ENCODE peak calls at places on chromosomes 2 and 18, in four cellular contexts. L is stomach, F is Panc1, G is breast epithelium. U is an unnamed sample.

GRCh38 chr2:125721072-125721721 is 934.8 kb upstream of the GYPC start:
- DNase-seq in F (no peak), G (no peak), L (no peak), U (no peak)

GRCh38 chr18:36095936-36096519 is 28.7 kb upstream of the RPRD1A start:
- DNase-seq in G (no peak), F (peak), L (no peak), U (no peak)

GRCh38 chr2:6224267-6224666 is 532.1 kb downstream of the SOX11 start:
- DNase-seq in G (no peak), F (no peak), L (no peak), U (no peak)

GRCh38 chr2:96867756-96868554 is 1.9 kb downstream of the SEMA4C start:
- DNase-seq in L (no peak), G (no peak), F (no peak), U (no peak)

GRCh38 chr2:196435189-196435588 is 204.3 kb upstream of the CCDC150 start:
- DNase-seq in G (no peak), L (no peak), F (no peak), U (no peak)

GRCh38 chr2:69798909-69799526 is 30.4 kb upstream of the GMCL1 start:
- DNase-seq in G (no peak), F (no peak), L (no peak), U (no peak)

GRCh38 chr2:168773719-168774521 is 28.5 kb upstream of the NOSTRIN start:
- DNase-seq in L (peak), G (peak), F (no peak), U (no peak)

GRCh38 chr2:118430510-118431187 is 342.4 kb downstream of the INSIG2 start:
- DNase-seq in G (no peak), L (no peak), F (no peak), U (no peak)

GRCh38 chr18:23992119-23992940 is 22.2 kb upstream of the TTC39C start:
- DNase-seq in G (peak), L (peak), F (no peak), U (peak)

DNA sequence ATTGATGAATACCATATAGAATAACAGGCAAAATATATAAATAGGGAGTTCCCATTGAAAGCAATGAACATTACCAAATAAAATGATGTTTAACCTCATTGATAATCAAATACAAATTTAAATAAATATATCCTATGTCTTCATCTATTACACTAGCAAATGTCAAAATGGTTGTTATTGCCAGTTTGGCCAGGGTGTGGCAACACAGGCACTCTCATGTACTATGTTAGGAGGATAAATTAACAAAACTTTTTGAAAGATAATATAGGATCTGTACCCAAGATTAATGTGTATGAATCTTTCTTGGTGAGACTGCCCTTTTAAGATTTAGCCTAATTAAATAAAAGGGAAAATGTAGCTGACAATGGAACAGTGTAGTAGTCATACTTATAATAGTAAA is 659.3 kb downstream of the ERBB4 start:
- DNase-seq in G (no peak), F (no peak), L (no peak), U (no peak)
- TF ChIP-seq CTCF in G (no peak), F (peak), L (no peak), U (peak)

DNA sequence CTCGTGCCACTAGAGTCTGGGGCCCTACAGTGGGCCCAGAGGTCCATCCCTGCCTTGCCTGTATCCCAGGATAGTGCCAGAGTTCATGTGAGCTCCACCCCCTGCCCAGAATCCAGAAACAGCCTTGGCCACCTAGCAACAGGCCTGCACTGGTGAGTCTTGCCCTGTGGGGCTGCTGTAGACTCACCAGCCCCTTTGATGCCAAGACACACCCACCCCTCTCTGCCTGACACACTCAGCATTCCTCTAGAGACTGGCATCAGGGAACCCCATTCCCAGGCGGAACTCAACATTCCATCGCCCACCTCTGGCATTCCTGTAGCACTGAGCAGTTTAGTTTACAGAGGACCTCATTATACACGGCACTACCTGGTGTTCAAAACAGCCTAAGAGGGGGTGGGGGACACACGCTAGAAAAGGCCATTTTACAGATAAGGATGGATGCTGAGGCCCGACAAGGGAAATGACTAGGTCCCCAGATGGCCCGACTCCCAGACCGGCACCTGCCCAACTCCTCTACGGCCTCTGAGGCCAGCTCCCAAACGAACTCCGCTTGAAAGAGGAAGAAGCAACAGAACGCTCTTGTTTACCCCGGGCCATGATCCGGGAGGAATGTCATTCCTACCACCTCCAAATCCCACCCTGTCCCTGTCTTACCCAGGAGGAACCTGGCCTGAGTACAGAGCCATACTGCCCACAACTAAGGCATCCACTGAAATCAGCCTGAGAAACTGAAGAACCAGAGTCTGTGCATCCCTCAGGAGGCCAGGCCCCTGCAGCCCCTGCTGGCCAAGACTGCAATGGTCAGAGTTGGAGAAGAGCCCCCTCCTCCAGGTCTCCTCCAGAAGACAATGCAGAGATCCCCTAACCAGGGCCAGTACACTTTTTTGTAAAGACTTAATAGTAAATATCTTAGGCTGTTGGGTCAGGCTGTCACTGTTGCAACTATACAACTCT is 180.2 kb downstream of the TNS1 start:
- DNase-seq in L (no peak), G (peak), F (no peak), U (no peak)
- TF ChIP-seq CTCF in L (no peak), G (no peak), F (no peak), U (no peak)

DNA sequence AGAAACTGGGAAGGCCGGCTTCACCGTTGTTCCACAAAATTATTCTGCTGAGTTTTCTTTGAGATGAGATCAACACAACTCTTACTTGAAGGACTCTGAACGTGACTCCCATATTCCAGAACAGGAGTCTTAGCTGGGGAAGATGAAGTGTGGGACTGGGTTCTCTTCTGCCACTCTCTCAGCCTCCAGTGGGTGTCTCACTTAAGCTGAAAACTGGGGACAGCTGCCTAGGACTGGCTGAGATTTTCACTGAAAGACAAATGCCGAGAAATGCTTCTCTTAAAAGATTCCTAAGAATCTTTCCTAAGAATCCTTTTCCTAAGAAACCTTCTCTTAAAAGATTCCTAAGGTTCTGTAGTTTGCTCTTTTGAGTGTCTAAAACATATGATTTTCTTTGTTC is 156.6 kb upstream of the LHCGR start:
- DNase-seq in G (no peak), F (no peak), L (no peak), U (no peak)
- TF ChIP-seq CTCF in G (no peak), F (peak), L (no peak), U (peak)

GRCh38 chr2:221569342-221570278 is 2.5 kb downstream of the EPHA4 start:
- DNase-seq in L (no peak), G (no peak), F (no peak), U (no peak)

GRCh38 chr2:221570321-221571107 is 1.6 kb downstream of the EPHA4 start:
- DNase-seq in G (no peak), L (no peak), F (no peak), U (no peak)

GRCh38 chr2:221571391-221572179 is 519 bp downstream of the EPHA4 start:
- DNase-seq in G (no peak), F (no peak), L (no peak), U (no peak)

GRCh38 chr2:221572180-221572820 is at the start of gene EPHA4:
- DNase-seq in L (peak), F (no peak), G (peak), U (peak)

GRCh38 chr2:221571108-221571390 is 1.1 kb downstream of the EPHA4 start:
- DNase-seq in G (no peak), F (no peak), L (no peak), U (no peak)
- TF ChIP-seq CTCF in G (no peak), F (no peak), L (no peak), U (no peak)

GRCh38 chr2:61660511-61661388 is 122.6 kb upstream of the XPO1 start:
- DNase-seq in G (no peak), F (no peak), L (peak), U (no peak)
- TF ChIP-seq CTCF in G (no peak), F (no peak), L (no peak), U (no peak)

DNA sequence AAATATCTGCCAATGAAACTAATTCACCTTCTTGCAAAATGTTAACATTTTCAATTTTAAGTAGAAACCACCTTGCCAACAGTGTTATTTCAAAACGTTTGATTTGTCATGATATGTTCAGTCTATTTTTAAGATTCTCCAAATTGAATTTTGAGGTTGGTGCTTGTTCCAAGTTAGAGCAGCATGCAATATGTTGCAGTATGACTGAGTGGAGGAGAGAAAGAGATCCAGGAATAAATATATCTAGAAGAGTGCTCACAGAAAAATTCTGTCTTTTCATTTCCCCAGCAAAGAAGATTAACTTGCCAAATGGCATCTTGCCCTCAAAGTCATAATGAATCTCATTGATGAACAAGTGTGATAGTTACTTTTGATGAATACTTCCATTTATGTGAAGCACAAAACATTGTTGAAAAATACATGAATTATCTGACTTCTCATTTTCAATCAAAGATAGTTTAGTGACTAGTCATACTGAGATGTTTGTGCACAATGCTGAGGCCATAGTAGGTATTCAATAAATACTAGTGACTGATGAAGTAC is 95.9 kb downstream of the KCNJ3 start:
- DNase-seq in G (no peak), L (no peak), F (no peak), U (no peak)
- TF ChIP-seq CTCF in G (no peak), L (no peak), F (no peak), U (no peak)